ENCODE peak calls at places on chromosomes 11 and 22, in ten cellular contexts. P is activated CD4-positive, alpha-beta T cell treated with anti-CD3 and anti-CD28 coated beads, Interleukin-2, amount 10 ng/mL, durations not matched to agents 7 days and 5 days; H is fibroblast of villous mesenchyme; G is stimulated activated CD4-positive, alpha-beta T cell treated with anti-CD3 and anti-CD28 coated beads, Interleukin-1b, Interleukin-23, amount 100 ng/mL, for 1 hour; E is Ammon's horn; T is RWPE1; O is GM03348; J is GM10248; W is stimulated activated CD8-positive, alpha-beta memory T cell treated with anti-CD3 and anti-CD28 coated beads, Interleukin-15, amount 100 ng/mL, for 1 hour; S is NCI-H2227 treated with DMSO at 0.1 percent for 48 hours. F is an unnamed sample.

GRCh38 chr11:76162336-76163288 is 43.7 kb downstream of the WNT11 start:
- DNase-seq in P (no peak), H (no peak), G (no peak), E (no peak), T (no peak), O (no peak), J (no peak), W (no peak), S (no peak), F (no peak)

GRCh38 chr22:46033256-46034200 is 56.6 kb upstream of the WNT7B start:
- DNase-seq in P (no peak), H (peak; percentile 51), G (no peak), E (no peak), T (no peak), O (peak; percentile 31), J (no peak), W (no peak), S (no peak), F (no peak)

GRCh38 chr11:45411221-45411946 is 125.2 kb upstream of the SYT13 start:
- DNase-seq in P (no peak), H (peak; percentile 21), G (no peak), E (peak; percentile 37), T (no peak), O (peak; percentile 55), J (no peak), W (no peak), S (peak; percentile 29), F (no peak)

GRCh38 chr11:1448166-1448825 is 38.3 kb downstream of the MOB2 start:
- DNase-seq in P (no peak), H (no peak), G (no peak), E (peak; percentile 64), T (no peak), O (no peak), J (no peak), W (no peak), S (no peak), F (no peak)

GRCh38 chr11:105862736-105863367 is 159.2 kb downstream of the MSANTD4 start:
- DNase-seq in P (no peak), H (peak; percentile 59), G (no peak), E (peak; percentile 76), T (peak; percentile 34), O (peak; percentile 65), J (peak; percentile 7), W (no peak), S (peak; percentile 59), F (peak; percentile 7)

GRCh38 chr11:6298605-6299004 is 21.7 kb downstream of the CAVIN3 start:
- DNase-seq in P (no peak), H (peak; percentile 52), G (no peak), E (no peak), T (peak; percentile 39), O (peak; percentile 45), J (no peak), W (no peak), S (no peak), F (no peak)

GRCh38 chr22:49535527-49536125 is 292.0 kb downstream of the BRD1 start:
- DNase-seq in P (no peak), H (no peak), G (no peak), E (no peak), T (no peak), O (no peak), J (no peak), W (no peak), S (no peak), F (no peak)

GRCh38 chr11:14414470-14415461 is 55.8 kb upstream of the RRAS2 start:
- DNase-seq in P (peak; percentile 82), H (peak; percentile 69), G (peak; percentile 33), E (no peak), T (no peak), O (no peak), J (peak; percentile 48), W (peak; percentile 53), S (no peak), F (peak; percentile 39)

GRCh38 chr22:27386186-27386585 is 415.4 kb downstream of the MN1 start:
- DNase-seq in P (no peak), H (no peak), G (no peak), E (no peak), T (peak; percentile 6), O (no peak), J (no peak), W (no peak), S (peak; percentile 6), F (no peak)

GRCh38 chr11:1041936-1042608 is 5.6 kb upstream of the MUC6 start:
- DNase-seq in P (no peak), H (no peak), G (no peak), E (no peak), T (no peak), O (no peak), J (no peak), W (no peak), S (no peak), F (no peak)

GRCh38 chr22:44335903-44336803 is 23.4 kb upstream of the SHISAL1 start:
- DNase-seq in P (peak; percentile 14), H (no peak), G (no peak), E (no peak), T (no peak), O (no peak), J (no peak), W (no peak), S (no peak), F (no peak)

GRCh38 chr11:1844221-1845094 is 5.7 kb downstream of the TNNI2 start:
- DNase-seq in P (peak; percentile 45), H (peak; percentile 94), G (no peak), E (no peak), T (no peak), O (no peak), J (no peak), W (no peak), S (no peak), F (no peak)

GRCh38 chr22:47175151-47175760 is 412.8 kb downstream of the TBC1D22A start:
- DNase-seq in P (no peak), H (peak; percentile 59), G (no peak), E (no peak), T (no peak), O (no peak), J (no peak), W (no peak), S (no peak), F (no peak)

GRCh38 chr22:50277761-50278160 is 7.6 kb upstream of the MAPK11 start:
- DNase-seq in P (no peak), H (no peak), G (no peak), E (no peak), T (no peak), O (no peak), J (no peak), W (no peak), S (no peak), F (no peak)

GRCh38 chr11:121210445-121210970 is 82.1 kb upstream of the SC5D start:
- DNase-seq in P (no peak), H (no peak), G (no peak), E (no peak), T (no peak), O (no peak), J (no peak), W (no peak), S (no peak), F (no peak)

GRCh38 chr22:42931421-42932196 is 74.5 kb upstream of the ARFGAP3 start:
- DNase-seq in P (no peak), H (peak; percentile 80), G (no peak), E (no peak), T (no peak), O (peak; percentile 64), J (peak; percentile 75), W (no peak), S (no peak), F (peak; percentile 71)

GRCh38 chr22:30868663-30869385 is 99.8 kb downstream of the MORC2 start:
- DNase-seq in P (no peak), H (peak; percentile 17), G (no peak), E (no peak), T (no peak), O (no peak), J (no peak), W (no peak), S (no peak), F (no peak)

GRCh38 chr22:32413715-32414114 is 1.7 kb upstream of the RTCB start:
- DNase-seq in P (no peak), H (peak; percentile 35), G (no peak), E (no peak), T (peak; percentile 8), O (peak; percentile 18), J (peak; percentile 45), W (no peak), S (no peak), F (peak; percentile 43)